ENCODE peak calls at places on chromosomes 11 and 22, in four cellular contexts. E is GM12891, F is K562, Z is GM12878. D is an unnamed sample.

GRCh38 chr11:27234961-27235360 is 128.1 kb downstream of the CCDC34 start:
- DNase-seq in Z (no peak), F (no peak), E (no peak), D (no peak)

GRCh38 chr11:46658259-46658658 is 40.9 kb downstream of the ATG13 start:
- DNase-seq in Z (no peak), E (no peak), F (no peak), D (no peak)

GRCh38 chr11:83156996-83157754 is at the start of gene PCF11:
- DNase-seq in E (no peak), F (peak), Z (no peak), D (no peak)

GRCh38 chr11:125251956-125252355 is 87.4 kb downstream of the PKNOX2 start:
- DNase-seq in Z (no peak), E (no peak), F (no peak), D (no peak)

GRCh38 chr22:31947296-31947695 is 3.0 kb downstream of the YWHAH start:
- DNase-seq in F (no peak), Z (no peak), E (no peak), D (peak)

GRCh38 chr11:48683226-48683720 is 194.7 kb downstream of the OR4A47 start:
- DNase-seq in F (no peak), E (no peak), Z (no peak), D (no peak)

GRCh38 chr11:88359529-88359928 is 22.0 kb upstream of the CTSC start:
- DNase-seq in E (no peak), Z (peak), F (peak), D (no peak)

GRCh38 chr11:34158661-34159060 is 53.2 kb downstream of the NAT10 start:
- DNase-seq in F (no peak), E (no peak), Z (no peak), D (no peak)

GRCh38 chr11:35911616-35912165 is 32.2 kb upstream of the LDLRAD3 start:
- DNase-seq in F (no peak), E (no peak), Z (no peak), D (no peak)

GRCh38 chr11:85826096-85826855 is 15.3 kb upstream of the SYTL2 start:
- DNase-seq in Z (no peak), F (peak), E (peak), D (no peak)

GRCh38 chr11:63560506-63561179 is 2.5 kb downstream of the PLAAT2 start:
- DNase-seq in Z (no peak), F (no peak), E (no peak), D (peak)

GRCh38 chr11:43830928-43831440 is 49.6 kb upstream of the ALKBH3 start:
- DNase-seq in F (peak), Z (no peak), E (no peak), D (peak)

GRCh38 chr11:114180301-114181055 is 115.7 kb upstream of the NNMT start:
- DNase-seq in Z (no peak), F (no peak), E (no peak), D (no peak)

GRCh38 chr22:20652582-20652981 is 121.3 kb upstream of the SERPIND1 start:
- DNase-seq in F (no peak), E (no peak), Z (no peak), D (no peak)

GRCh38 chr22:20652130-20652529 is 121.8 kb upstream of the SERPIND1 start:
- DNase-seq in E (no peak), F (no peak), Z (no peak), D (no peak)

GRCh38 chr22:20648306-20648903 is 125.5 kb upstream of the SERPIND1 start:
- DNase-seq in E (no peak), F (peak), Z (no peak), D (no peak)

GRCh38 chr22:20651286-20651685 is 122.6 kb upstream of the SERPIND1 start:
- DNase-seq in Z (no peak), F (no peak), E (no peak), D (no peak)

DNA sequence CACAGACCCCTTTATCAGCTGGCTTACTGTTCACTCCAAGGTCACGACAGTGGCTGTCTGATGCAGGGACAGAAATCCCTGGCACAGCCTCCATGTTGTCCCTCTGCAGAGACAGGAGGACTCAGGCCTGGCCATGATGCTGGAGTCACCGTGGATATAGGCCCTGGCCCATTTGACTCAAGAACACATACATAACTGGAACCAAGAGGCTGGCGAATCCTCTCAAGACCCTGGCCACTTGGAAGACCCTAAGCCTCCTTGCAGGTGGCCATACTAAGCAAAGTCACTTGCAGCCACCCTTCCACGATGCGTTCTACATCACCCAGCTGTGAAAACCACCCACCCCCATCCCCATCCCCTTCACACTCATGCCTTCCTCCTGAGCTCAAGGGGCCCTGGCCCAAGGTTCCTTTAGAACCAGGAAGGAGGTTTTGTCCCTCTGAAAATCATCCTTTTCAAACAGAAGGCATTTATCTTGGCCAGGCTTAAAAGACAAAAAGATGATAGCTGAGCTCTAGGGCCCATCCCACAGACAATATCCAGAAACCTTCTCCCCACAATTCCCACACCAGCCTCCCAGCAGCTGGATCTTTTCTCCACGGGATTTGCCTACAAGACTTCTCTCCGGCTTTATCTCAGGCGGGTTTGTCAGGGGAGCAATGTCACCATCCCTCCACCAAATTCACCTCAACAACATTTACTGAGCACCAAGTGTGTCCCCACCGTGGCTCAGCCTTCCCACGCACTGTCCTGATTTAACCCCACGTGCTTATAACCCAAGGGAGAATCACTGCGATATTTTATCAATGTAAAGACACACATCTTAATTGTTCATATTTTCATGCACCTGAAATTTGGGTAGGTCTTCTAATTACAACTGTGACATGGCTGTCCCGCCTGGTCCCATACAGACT is 123.4 kb upstream of the SERPIND1 start:
- DNase-seq in F (peak), E (no peak), Z (no peak), D (no peak)
- TF ChIP-seq SPI1 in F (no peak), E (no peak), Z (no peak), D (no peak)

GRCh38 chr11:81368192-81368591 is 1365.5 kb downstream of the FAM181B start:
- DNase-seq in E (no peak), Z (no peak), F (no peak), D (no peak)
- TF ChIP-seq SPI1 in E (no peak), Z (no peak), F (no peak), D (no peak)

DNA sequence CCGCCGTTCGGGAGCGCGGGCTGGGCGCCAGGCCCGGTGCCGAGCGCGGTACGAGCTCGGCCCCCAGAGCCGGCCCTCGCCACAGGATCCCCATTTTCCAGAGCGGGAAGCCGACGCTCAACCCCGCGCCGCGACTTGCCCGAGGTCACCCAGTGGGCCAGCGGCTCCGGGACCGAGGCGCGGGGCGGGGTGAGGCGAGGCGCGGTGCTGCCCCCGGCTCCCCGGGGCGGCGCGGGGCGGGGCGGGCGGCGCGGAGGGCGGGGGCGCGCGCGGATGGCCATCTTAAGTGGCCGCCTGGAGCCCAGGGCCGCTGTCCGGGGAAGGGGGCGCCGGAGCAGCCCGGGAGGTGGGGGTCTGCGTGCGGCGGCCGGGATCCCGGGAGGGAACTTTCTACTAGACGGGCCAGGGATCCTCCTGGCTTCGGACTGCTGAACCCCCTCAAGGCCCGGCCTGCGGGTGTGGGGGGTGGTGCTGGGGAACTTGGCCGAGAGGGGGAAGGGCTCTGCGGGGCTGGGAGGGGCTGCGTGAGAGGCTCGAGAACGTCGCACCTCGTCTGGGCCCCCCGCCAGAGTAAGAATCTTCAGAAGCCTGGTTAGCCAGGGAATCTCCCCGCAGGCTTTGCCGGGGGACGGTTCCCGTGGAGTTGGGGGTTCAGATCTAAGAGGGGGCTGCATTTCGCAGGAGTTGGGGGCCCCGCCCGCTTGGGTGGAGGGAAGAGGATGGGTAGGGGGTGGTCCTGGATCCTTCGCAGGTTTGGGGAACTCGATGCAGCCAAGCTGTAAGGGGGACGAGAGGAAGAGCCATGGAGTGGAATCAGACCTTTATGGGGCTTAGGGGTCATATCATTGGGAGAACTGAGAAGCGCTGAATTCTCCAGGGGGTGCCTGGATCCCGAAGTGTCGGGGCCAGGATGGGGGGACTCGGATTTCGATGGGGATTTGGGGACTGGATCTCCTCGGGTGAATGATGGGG is 666 bp upstream of the INPPL1 start:
- DNase-seq in Z (no peak), F (peak), E (no peak), D (peak)
- TF ChIP-seq SPI1 in Z (no peak), F (no peak), E (no peak), D (no peak)

GRCh38 chr11:2480874-2481220 is 36.0 kb downstream of the KCNQ1 start:
- DNase-seq in E (no peak), F (no peak), Z (no peak), D (peak)
- TF ChIP-seq SPI1 in E (no peak), F (no peak), Z (no peak), D (peak)